ENCODE peak calls at places on chromosomes 7 and 10, in seven cellular contexts. N is body of pancreas; S is fibroblast of lung; K is RWPE2; E is cardiac muscle cell; P is CD4-positive, alpha-beta memory T cell; H is keratinocyte. M is an unnamed sample.

GRCh38 chr7:114086491-114086905 is 167.7 kb upstream of the PPP1R3A start:
- DNase-seq in N (peak), S (no peak), K (no peak), E (peak), P (peak), H (no peak), M (no peak)

GRCh38 chr10:89237849-89238248 is 13.7 kb downstream of the LIPA start:
- DNase-seq in N (no peak), S (no peak), K (no peak), E (no peak), P (no peak), H (no peak), M (no peak)

GRCh38 chr7:158275711-158276413 is 311.8 kb downstream of the PTPRN2 start:
- DNase-seq in N (no peak), S (no peak), K (peak), E (no peak), P (no peak), H (no peak), M (no peak)

GRCh38 chr10:14036233-14036632 is 294.5 kb downstream of the FRMD4A start:
- DNase-seq in N (no peak), S (no peak), K (no peak), E (no peak), P (no peak), H (no peak), M (no peak)

GRCh38 chr7:45147858-45148652 is 9.5 kb upstream of the RAMP3 start:
- DNase-seq in N (no peak), S (no peak), K (peak), E (no peak), P (no peak), H (no peak), M (no peak)

GRCh38 chr10:30098624-30099023 is 39.2 kb upstream of the JCAD start:
- DNase-seq in N (no peak), S (peak), K (no peak), E (no peak), P (no peak), H (peak), M (peak)

GRCh38 chr7:47543659-47544058 is 38.3 kb downstream of the TNS3 start:
- DNase-seq in N (no peak), S (no peak), K (no peak), E (no peak), P (no peak), H (no peak), M (no peak)

GRCh38 chr10:127999801-128000200 is 92.9 kb downstream of the PTPRE start:
- DNase-seq in N (no peak), S (no peak), K (no peak), E (no peak), P (no peak), H (no peak), M (no peak)

GRCh38 chr10:118542789-118543188 is 52.7 kb downstream of the PRLHR start:
- DNase-seq in N (no peak), S (no peak), K (no peak), E (no peak), P (no peak), H (no peak), M (no peak)

GRCh38 chr10:108899686-108900085 is 1023.6 kb downstream of the XPNPEP1 start:
- DNase-seq in N (no peak), S (no peak), K (no peak), E (no peak), P (no peak), H (no peak), M (no peak)

GRCh38 chr7:69751026-69751425 is 152.8 kb downstream of the AUTS2 start:
- DNase-seq in N (no peak), S (no peak), K (no peak), E (no peak), P (no peak), H (no peak), M (no peak)

GRCh38 chr7:106370542-106370941 is 85.8 kb upstream of the NAMPT start:
- DNase-seq in N (no peak), S (no peak), K (no peak), E (no peak), P (no peak), H (no peak), M (no peak)

GRCh38 chr10:71771204-71771603 is 2.1 kb downstream of the VSIR start:
- DNase-seq in N (peak), S (no peak), K (no peak), E (no peak), P (no peak), H (no peak), M (no peak)

GRCh38 chr10:71767420-71768035 is 5.8 kb downstream of the VSIR start:
- DNase-seq in N (peak), S (peak), K (no peak), E (no peak), P (no peak), H (no peak), M (peak)

GRCh38 chr10:71770789-71771188 is 2.5 kb downstream of the VSIR start:
- DNase-seq in N (peak), S (no peak), K (no peak), E (no peak), P (no peak), H (no peak), M (peak)

GRCh38 chr10:71770255-71770654 is 3.1 kb downstream of the VSIR start:
- DNase-seq in N (no peak), S (no peak), K (no peak), E (no peak), P (no peak), H (no peak), M (peak)

DNA sequence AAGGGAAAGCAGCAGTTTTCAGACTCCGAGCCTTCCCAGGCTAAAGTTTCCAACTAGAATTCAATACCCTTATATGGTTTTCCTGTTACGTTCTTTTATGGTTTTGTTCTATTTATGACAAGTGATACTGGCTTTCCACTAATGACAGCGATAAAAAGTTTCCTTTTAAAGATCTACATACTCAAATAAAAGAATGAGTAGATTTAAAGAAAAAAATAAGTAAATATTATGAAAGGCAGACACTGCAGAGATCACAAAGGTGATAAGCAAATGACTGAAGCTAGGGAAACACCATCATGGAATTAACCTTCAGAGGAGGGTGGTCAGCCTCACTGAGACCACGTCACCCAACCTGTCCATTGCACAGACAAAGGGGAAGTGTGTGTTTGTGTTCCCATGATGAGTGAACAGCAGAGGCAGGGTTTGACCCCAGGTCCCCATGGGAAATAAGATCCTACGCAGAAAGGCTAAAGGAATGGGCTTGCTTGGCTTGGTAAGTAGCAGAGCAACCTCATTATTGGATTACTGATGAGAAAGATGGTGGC is 4.0 kb downstream of the VSIR start:
- DNase-seq in N (no peak), S (no peak), K (no peak), E (no peak), P (no peak), H (no peak), M (peak)
- H3K4me3 ChIP-seq in N (no peak), S (peak), K (peak), E (no peak), P (peak), H (peak), M (no peak)

DNA sequence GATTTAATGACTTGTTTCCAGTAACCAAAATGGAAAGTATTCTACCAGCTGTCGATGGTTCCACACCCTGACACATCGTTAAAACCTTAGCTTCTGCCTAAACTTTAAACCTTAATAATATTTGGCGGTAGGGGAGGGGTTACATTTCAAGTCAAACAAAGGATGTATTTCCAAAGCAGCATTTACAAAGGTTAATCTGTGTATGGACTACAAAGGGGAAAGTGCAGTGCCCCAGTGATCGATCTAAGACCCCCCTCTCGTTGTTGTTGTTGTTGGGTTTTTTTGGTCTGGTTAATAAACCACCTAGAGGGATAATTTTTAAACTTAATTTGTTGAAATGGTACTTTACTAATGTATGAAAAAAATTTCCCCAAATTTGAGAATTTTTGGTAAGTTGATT is 1.1 kb upstream of the STEAP2 start:
- DNase-seq in N (no peak), S (no peak), K (no peak), E (no peak), P (no peak), H (no peak), M (no peak)
- H3K4me3 ChIP-seq in N (no peak), S (peak), K (no peak), E (no peak), P (no peak), H (no peak), M (no peak)

GRCh38 chr10:98030093-98030821 is at the start of gene CRTAC1:
- DNase-seq in N (peak), S (peak), K (no peak), E (peak), P (no peak), H (no peak), M (no peak)
- H3K4me3 ChIP-seq in N (no peak), S (no peak), K (peak), E (peak), P (no peak), H (no peak), M (no peak)

GRCh38 chr10:83248232-83248631 is 891.1 kb upstream of the GHITM start:
- DNase-seq in N (no peak), S (no peak), K (no peak), E (no peak), P (no peak), H (no peak), M (no peak)

GRCh38 chr10:83254698-83255097 is 884.6 kb upstream of the GHITM start:
- DNase-seq in N (no peak), S (no peak), K (no peak), E (no peak), P (no peak), H (no peak), M (no peak)

GRCh38 chr10:83252169-83252568 is 887.1 kb upstream of the GHITM start:
- DNase-seq in N (no peak), S (no peak), K (no peak), E (no peak), P (no peak), H (no peak), M (no peak)

GRCh38 chr10:83253272-83253671 is 886.0 kb upstream of the GHITM start:
- DNase-seq in N (no peak), S (no peak), K (no peak), E (no peak), P (no peak), H (no peak), M (no peak)
- H3K4me3 ChIP-seq in N (no peak), S (no peak), K (no peak), E (no peak), P (no peak), H (no peak), M (no peak)

DNA sequence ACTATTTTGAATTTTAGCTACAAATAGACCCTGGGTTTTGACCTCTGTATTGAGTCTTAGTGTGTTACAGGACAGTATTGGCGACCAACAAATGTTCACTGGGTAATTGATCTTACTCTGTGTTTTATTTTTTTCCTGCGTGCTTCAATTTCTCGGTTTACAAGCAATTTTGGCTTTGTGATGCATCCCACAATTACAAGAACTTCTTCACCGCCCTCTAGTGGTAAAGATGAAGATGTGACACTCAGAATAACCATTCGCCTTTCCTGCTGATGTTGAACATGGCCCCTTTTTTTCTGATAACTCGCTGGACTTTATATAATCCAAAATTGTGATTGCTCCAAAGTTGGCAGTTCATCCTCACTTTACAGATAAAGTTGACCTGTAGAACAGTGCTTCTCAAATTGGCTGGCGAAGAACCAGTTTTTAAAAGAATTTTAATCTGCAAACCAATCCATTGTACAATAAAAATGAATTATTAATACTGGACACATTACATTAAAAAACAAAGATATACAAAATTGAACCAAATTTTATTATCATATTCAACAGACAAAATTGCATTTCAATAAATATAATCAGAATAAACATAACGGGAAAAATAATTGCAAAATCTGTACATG is 20.2 kb upstream of the SMC3 start:
- DNase-seq in N (no peak), S (peak), K (no peak), E (peak), P (peak), H (no peak), M (peak)
- H3K4me3 ChIP-seq in N (no peak), S (no peak), K (no peak), E (no peak), P (no peak), H (no peak), M (no peak)

GRCh38 chr7:100745184-100745583 is 11.8 kb downstream of the ZAN start:
- DNase-seq in N (peak), S (peak), K (no peak), E (no peak), P (no peak), H (no peak), M (peak)
- H3K4me3 ChIP-seq in N (no peak), S (peak), K (peak), E (no peak), P (no peak), H (peak), M (peak)

GRCh38 chr7:92594746-92595145 is 4.6 kb upstream of the FAM133B start:
- DNase-seq in N (no peak), S (no peak), K (no peak), E (no peak), P (no peak), H (no peak), M (no peak)

GRCh38 chr7:92589056-92589455 is 1.1 kb downstream of the FAM133B start:
- DNase-seq in N (no peak), S (no peak), K (no peak), E (no peak), P (no peak), H (no peak), M (no peak)

GRCh38 chr7:92586403-92586802 is 3.8 kb downstream of the FAM133B start:
- DNase-seq in N (no peak), S (peak), K (no peak), E (no peak), P (no peak), H (no peak), M (peak)

GRCh38 chr7:92588561-92588960 is 1.6 kb downstream of the FAM133B start:
- DNase-seq in N (no peak), S (peak), K (no peak), E (no peak), P (peak), H (no peak), M (peak)

GRCh38 chr7:92590711-92591310 is 621 bp upstream of the FAM133B start:
- DNase-seq in N (no peak), S (no peak), K (no peak), E (no peak), P (no peak), H (no peak), M (no peak)
- H3K4me3 ChIP-seq in N (no peak), S (peak), K (peak), E (peak), P (peak), H (peak), M (peak)

DNA sequence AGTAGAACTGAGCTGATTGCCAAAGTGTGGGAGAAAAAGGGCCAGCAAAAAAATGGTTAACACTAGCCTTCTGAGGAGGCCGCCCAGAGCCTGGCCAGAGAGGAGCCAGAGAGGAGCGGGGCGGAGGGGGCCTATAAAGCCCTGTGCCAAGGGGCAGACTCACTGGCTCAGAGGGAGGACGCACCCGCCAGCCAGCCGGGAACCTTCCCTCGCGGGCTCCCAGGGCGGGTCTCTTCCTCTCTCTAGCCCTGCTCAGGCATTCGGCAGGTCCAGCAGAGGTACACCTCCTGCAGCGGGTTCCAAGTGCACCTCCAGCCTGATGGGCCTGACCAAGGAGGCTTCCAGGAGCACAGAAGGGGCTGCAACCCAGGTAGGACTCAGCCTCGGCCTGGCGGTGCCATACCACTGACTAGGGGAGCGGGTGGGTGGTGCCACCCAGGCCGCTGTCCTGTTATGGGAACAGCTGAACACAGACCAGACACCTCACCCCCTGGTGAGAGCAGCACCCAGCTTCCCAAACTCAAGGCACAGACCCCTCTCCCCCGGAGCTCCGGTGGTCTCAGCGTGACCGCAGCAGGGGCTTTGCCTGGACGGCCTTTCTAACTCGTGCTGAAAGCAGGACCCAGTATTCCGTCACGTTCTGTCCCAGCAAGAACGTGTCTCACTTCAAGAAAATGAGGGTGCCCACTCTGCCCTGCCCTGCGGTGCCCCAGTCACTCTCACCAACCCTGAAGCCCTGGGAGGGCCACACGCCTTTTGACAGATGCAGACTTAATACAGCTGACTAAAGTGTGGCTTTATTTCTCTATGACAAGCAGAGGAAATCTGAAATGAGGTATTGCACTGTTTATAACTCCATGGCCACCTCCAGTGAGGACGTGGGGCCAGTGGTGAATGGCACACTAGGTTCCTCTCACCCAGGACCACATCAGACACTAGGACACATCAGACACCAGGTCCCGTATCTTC is at the start of gene GPER1:
- DNase-seq in N (peak), S (peak), K (no peak), E (peak), P (no peak), H (no peak), M (peak)
- H3K4me3 ChIP-seq in N (no peak), S (peak), K (peak), E (peak), P (peak), H (peak), M (peak)

M was measured in cardiac fibroblast.